ENCODE peak calls at places on chromosomes 12 and 14, in ten cellular contexts. A is ureter; X is A172; G is stimulated activated CD8-positive, alpha-beta memory T cell treated with anti-CD3 and anti-CD28 coated beads, Interleukin-4, amount 100 ng/mL, for 1 hour; C is activated naive CD8-positive, alpha-beta T cell treated with anti-CD3 and anti-CD28 coated beads, Interleukin-2, amount 50 U/mL, for 24 hours; I is foreskin melanocyte; R is fibroblast of pulmonary artery; Z is ELF-1; F is germinal center; W is left lung. H is an unnamed sample.

GRCh38 chr14:54189358-54190354 is 207.2 kb upstream of the CDKN3 start:
- DNase-seq in Z (no peak), I (peak), C (no peak), G (no peak), W (no peak), X (peak), R (peak), F (no peak), A (no peak), H (no peak)

GRCh38 chr12:87469295-87469694 is 559.9 kb downstream of the C12orf50 start:
- DNase-seq in R (peak), I (no peak), F (no peak), A (no peak), C (no peak), G (no peak), Z (no peak), X (peak), W (no peak), H (no peak)

GRCh38 chr12:12749433-12749832 is 32.3 kb downstream of the CDKN1B start:
- DNase-seq in Z (no peak), C (no peak), X (peak), F (no peak), A (no peak), R (no peak), I (no peak), G (no peak), W (no peak), H (no peak)

GRCh38 chr12:27179399-27180214 is 64.5 kb upstream of the STK38L start:
- DNase-seq in C (peak), R (peak), X (peak), W (no peak), G (no peak), A (no peak), I (no peak), Z (peak), F (peak), H (no peak)

GRCh38 chr12:106446429-106447092 is 89.0 kb downstream of the POLR3B start:
- DNase-seq in C (no peak), G (no peak), R (no peak), W (no peak), F (no peak), I (no peak), X (no peak), Z (no peak), A (no peak), H (no peak)

GRCh38 chr12:57138526-57139272 is 8.7 kb downstream of the LRP1-AS start:
- DNase-seq in W (peak), Z (no peak), A (peak), X (no peak), G (no peak), I (no peak), R (peak), F (no peak), C (no peak), H (no peak)

GRCh38 chr14:73895939-73896338 is 9.3 kb downstream of the ZNF410 start:
- DNase-seq in F (no peak), I (no peak), A (no peak), R (no peak), G (no peak), Z (no peak), W (no peak), X (no peak), C (no peak), H (no peak)

GRCh38 chr12:89949457-89950195 is 241.0 kb upstream of the ATP2B1 start:
- DNase-seq in R (peak), I (no peak), F (peak), Z (no peak), X (peak), A (no peak), G (no peak), C (peak), W (no peak), H (no peak)

GRCh38 chr12:103627189-103627855 is 40.2 kb downstream of the STAB2 start:
- DNase-seq in R (no peak), C (no peak), Z (no peak), X (no peak), A (no peak), F (no peak), I (no peak), W (no peak), G (no peak), H (no peak)

GRCh38 chr14:88879016-88879415 is 54.6 kb downstream of the TTC8 start:
- DNase-seq in I (no peak), C (no peak), A (no peak), R (peak), W (no peak), Z (no peak), X (peak), G (no peak), F (no peak), H (no peak)

GRCh38 chr12:57133013-57133569 is 4.8 kb downstream of the LRP1 start:
- DNase-seq in Z (peak), F (no peak), C (no peak), X (peak), G (no peak), W (no peak), A (no peak), R (no peak), I (no peak), H (no peak)

GRCh38 chr12:90854136-90854689 is 100.8 kb downstream of the CCER1 start:
- DNase-seq in G (no peak), A (no peak), X (peak), C (no peak), R (peak), Z (peak), I (peak), F (no peak), W (no peak), H (no peak)

GRCh38 chr12:49566361-49566760 is 1.6 kb downstream of the MCRS1 start:
- DNase-seq in A (no peak), I (no peak), C (no peak), W (peak), R (no peak), F (no peak), Z (no peak), X (no peak), G (no peak), H (no peak)

GRCh38 chr12:47017901-47018479 is 61.4 kb upstream of the PCED1B start:
- DNase-seq in G (no peak), I (no peak), Z (peak), C (no peak), A (no peak), F (no peak), R (peak), X (peak), W (no peak), H (no peak)

GRCh38 chr14:77542349-77543239 is 44.0 kb upstream of the ISM2 start:
- DNase-seq in C (no peak), X (no peak), A (no peak), R (peak), W (no peak), Z (peak), F (no peak), I (peak), G (no peak), H (no peak)

GRCh38 chr14:95564060-95564459 is 29.2 kb downstream of the GLRX5 start:
- DNase-seq in R (peak), W (no peak), F (no peak), C (no peak), A (no peak), G (no peak), Z (no peak), I (no peak), X (peak), H (no peak)

GRCh38 chr12:85016423-85016822 is 19.7 kb downstream of the TSPAN19 start:
- DNase-seq in G (no peak), X (peak), W (no peak), R (peak), C (no peak), I (peak), F (no peak), A (no peak), Z (no peak), H (no peak)

GRCh38 chr14:81281317-81281716 is 60.6 kb upstream of the GTF2A1 start:
- DNase-seq in G (no peak), C (no peak), A (no peak), W (no peak), X (no peak), F (no peak), Z (no peak), R (no peak), I (no peak), H (no peak)

GRCh38 chr12:85441740-85442139 is 161.7 kb downstream of the ALX1 start:
- DNase-seq in A (no peak), Z (no peak), X (no peak), C (no peak), R (peak), W (no peak), G (no peak), I (no peak), F (no peak), H (no peak)

GRCh38 chr12:111767362-111768158 is 827 bp downstream of the ALDH2 start:
- DNase-seq in R (no peak), I (no peak), A (no peak), C (no peak), W (no peak), G (no peak), F (no peak), Z (peak), X (no peak), H (no peak)

GRCh38 chr12:4005851-4006400 is 132.7 kb upstream of the PARP11 start:
- DNase-seq in X (no peak), R (no peak), Z (no peak), W (no peak), I (no peak), F (no peak), C (no peak), G (no peak), A (no peak), H (no peak)

GRCh38 chr12:93376436-93377251 is 1.1 kb upstream of the NUDT4 start:
- DNase-seq in I (peak), G (no peak), R (peak), X (no peak), C (no peak), A (peak), F (no peak), W (peak), Z (peak), H (no peak)

GRCh38 chr12:93361159-93361919 is 16.4 kb upstream of the NUDT4 start:
- DNase-seq in R (peak), I (no peak), W (peak), A (no peak), G (no peak), C (no peak), Z (no peak), F (no peak), X (peak), H (no peak)

GRCh38 chr12:80472912-80473500 is 29.0 kb downstream of the PTPRQ start:
- DNase-seq in R (peak), W (no peak), F (peak), G (no peak), X (peak), C (no peak), I (peak), Z (peak), A (no peak), H (no peak)

GRCh38 chr12:79531547-79531946 is 159.2 kb downstream of the PAWR start:
- DNase-seq in Z (no peak), X (no peak), R (peak), W (no peak), A (no peak), G (no peak), C (no peak), F (no peak), I (no peak), H (no peak)

GRCh38 chr14:73295198-73295796 is 58.0 kb downstream of the PAPLN start:
- DNase-seq in C (no peak), G (no peak), X (peak), Z (no peak), W (no peak), A (no peak), R (peak), I (peak), F (peak), H (no peak)

GRCh38 chr12:84874125-84874824 is 38.3 kb downstream of the SLC6A15 start:
- DNase-seq in I (peak), A (no peak), C (no peak), G (no peak), W (no peak), R (peak), X (peak), F (peak), Z (no peak), H (no peak)

GRCh38 chr14:92317511-92317910 is 5.5 kb upstream of the SLC24A4 start:
- DNase-seq in A (no peak), F (no peak), W (no peak), G (no peak), X (no peak), I (no peak), R (peak), Z (no peak), C (no peak), H (no peak)

GRCh38 chr12:14871247-14871646 is 14.4 kb downstream of the MGP start:
- DNase-seq in C (no peak), W (no peak), I (no peak), A (no peak), X (no peak), R (no peak), Z (no peak), G (no peak), F (no peak), H (no peak)

H was measured in cerebellar nuclear complex.